ENCODE peak calls at places on chromosomes 4 and X, in nine cellular contexts. U is WERI-Rb-1, I is right lobe of liver, K is left ventricle myocardium inferior, G is upper lobe of right lung, W is fibroblast of villous mesenchyme, X is choroid plexus epithelial cell, S is GM23338, L is uterus. J is an unnamed sample.

GRCh38 chrX:46327229-46328081 is 217.8 kb downstream of the ZNF674 start:
- DNase-seq in U (no peak), K (peak), L (no peak), X (peak), G (peak), S (peak), W (no peak), I (peak), J (peak)

GRCh38 chrX:39726810-39727209 is 370.9 kb downstream of the BCOR start:
- DNase-seq in I (no peak), K (peak), G (no peak), W (peak), U (peak), X (no peak), S (no peak), L (peak), J (no peak)

GRCh38 chrX:16239211-16239610 is 71.9 kb downstream of the MAGEB17 start:
- DNase-seq in W (peak), S (no peak), G (no peak), L (no peak), X (peak), U (no peak), I (no peak), K (no peak), J (peak)

GRCh38 chr4:91746551-91746950 is 557.2 kb upstream of the GRID2 start:
- DNase-seq in W (no peak), X (no peak), G (no peak), L (no peak), K (no peak), S (peak), U (peak), I (no peak), J (no peak)

GRCh38 chr4:182175788-182176519 is 67.2 kb upstream of the TENM3 start:
- DNase-seq in L (no peak), I (no peak), G (no peak), W (no peak), S (no peak), K (no peak), U (no peak), X (no peak), J (no peak)

GRCh38 chr4:102537280-102537679 is 36.1 kb downstream of the NFKB1 start:
- DNase-seq in S (no peak), I (no peak), X (peak), U (no peak), K (no peak), G (no peak), W (peak), L (no peak), J (no peak)

GRCh38 chrX:68411729-68412128 is 21.6 kb downstream of the OPHN1 start:
- DNase-seq in X (no peak), U (no peak), W (no peak), I (no peak), G (no peak), K (no peak), S (no peak), L (no peak), J (no peak)

GRCh38 chrX:23902419-23902818 is 5.3 kb downstream of the APOO start:
- DNase-seq in X (peak), S (peak), U (no peak), W (peak), I (no peak), K (no peak), L (no peak), G (no peak), J (no peak)

GRCh38 chrX:20802036-20802435 is 535.3 kb upstream of the RPS6KA3 start:
- DNase-seq in I (no peak), X (no peak), G (no peak), W (no peak), S (no peak), L (no peak), U (no peak), K (no peak), J (no peak)

GRCh38 chr4:153541426-153542096 is 75.4 kb downstream of the TMEM131L start:
- DNase-seq in U (no peak), X (peak), K (no peak), G (no peak), L (no peak), I (no peak), W (peak), S (no peak), J (no peak)

GRCh38 chr4:52791936-52792335 is 40.7 kb upstream of the ERVMER34-1 start:
- DNase-seq in U (no peak), L (no peak), W (no peak), G (no peak), I (no peak), K (no peak), S (no peak), X (no peak), J (no peak)

GRCh38 chr4:14592950-14593349 is 409.3 kb upstream of the CPEB2 start:
- DNase-seq in L (no peak), U (no peak), I (no peak), W (no peak), X (no peak), S (no peak), K (no peak), G (no peak), J (no peak)

GRCh38 chrX:66200855-66201795 is 37.1 kb downstream of the HEPH start:
- DNase-seq in S (peak), I (no peak), K (no peak), L (no peak), W (peak), X (peak), U (no peak), G (no peak), J (no peak)

GRCh38 chr4:78058591-78059523 is 1.7 kb downstream of the FRAS1 start:
- DNase-seq in W (no peak), X (peak), S (peak), G (peak), I (peak), L (peak), K (peak), U (peak), J (no peak)

GRCh38 chr4:164977243-164978164 is at the start of gene TRIM61:
- DNase-seq in L (no peak), S (no peak), U (no peak), G (peak), I (peak), X (peak), K (peak), W (peak), J (no peak)

GRCh38 chr4:77151246-77151645 is 5.8 kb upstream of the CCNG2 start:
- DNase-seq in G (no peak), L (no peak), W (no peak), I (no peak), X (no peak), S (no peak), K (no peak), U (no peak), J (no peak)

GRCh38 chr4:74658114-74658513 is 136.2 kb downstream of the BTC start:
- DNase-seq in I (no peak), S (no peak), K (no peak), L (no peak), W (no peak), X (no peak), G (no peak), U (no peak), J (no peak)

GRCh38 chrX:119236599-119237525 is 777 bp downstream of the PGRMC1 start:
- DNase-seq in K (peak), S (no peak), W (peak), L (peak), U (peak), I (peak), G (peak), X (peak), J (no peak)

GRCh38 chr4:67871867-67872266 is 11.9 kb downstream of the TMPRSS11D start:
- DNase-seq in W (peak), I (no peak), K (no peak), G (no peak), L (no peak), S (peak), X (peak), U (no peak), J (no peak)

GRCh38 chr4:13920901-13921300 is 293.4 kb upstream of the BOD1L1 start:
- DNase-seq in X (peak), L (peak), S (peak), K (no peak), I (no peak), U (no peak), W (peak), G (no peak), J (peak)

GRCh38 chrX:7072856-7073255 is 74.7 kb upstream of the STS start:
- DNase-seq in X (no peak), K (no peak), G (no peak), L (no peak), W (no peak), S (no peak), I (no peak), U (no peak), J (no peak)

GRCh38 chr4:101102114-101102752 is 245.1 kb downstream of the PPP3CA start:
- DNase-seq in G (no peak), S (no peak), W (peak), K (peak), U (no peak), X (peak), L (peak), I (no peak), J (no peak)

GRCh38 chrX:153875391-153876111 is 10.4 kb downstream of the L1CAM start:
- DNase-seq in G (peak), I (peak), W (peak), S (peak), L (peak), X (peak), U (peak), K (peak), J (no peak)

GRCh38 chrX:117610806-117611205 is 505.8 kb downstream of the KLHL13 start:
- DNase-seq in I (no peak), W (no peak), S (no peak), G (no peak), X (no peak), K (no peak), U (no peak), L (no peak), J (no peak)

DNA sequence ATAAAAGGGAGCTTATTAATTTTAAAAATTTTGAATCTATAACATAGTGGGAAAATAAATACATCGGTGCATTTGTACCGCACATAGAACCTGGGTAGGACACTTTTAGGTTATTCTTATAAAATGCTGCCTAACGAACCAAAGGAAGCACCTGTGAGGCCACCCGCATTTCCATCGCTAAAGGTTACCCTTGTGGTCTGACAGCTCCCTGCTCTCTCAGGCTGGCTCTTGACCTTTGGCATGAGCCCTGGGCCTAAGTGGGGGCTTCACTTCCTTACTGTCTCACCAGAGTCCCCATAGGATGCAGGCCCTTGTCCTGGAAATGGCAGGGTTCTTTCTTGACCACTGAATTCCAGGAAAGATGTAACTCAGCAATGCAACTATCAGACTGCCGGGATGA is 46.0 kb downstream of the HADH start:
- DNase-seq in S (no peak), X (no peak), W (no peak), G (no peak), U (no peak), K (no peak), I (no peak), L (no peak), J (no peak)
- H3K4me3 ChIP-seq in S (no peak), X (no peak), W (no peak), G (no peak), U (no peak), K (no peak), I (no peak), L (no peak), J (no peak)

GRCh38 chrX:110420771-110421498 is 62.3 kb downstream of the RTL9 start:
- DNase-seq in W (no peak), K (no peak), S (no peak), X (peak), L (no peak), U (no peak), I (no peak), G (no peak), J (no peak)

GRCh38 chrX:110418857-110419249 is 60.2 kb downstream of the RTL9 start:
- DNase-seq in I (no peak), X (peak), U (peak), G (no peak), K (no peak), S (no peak), W (peak), L (no peak), J (no peak)

GRCh38 chrX:110425222-110425621 is 66.6 kb downstream of the RTL9 start:
- DNase-seq in S (peak), I (no peak), X (no peak), G (no peak), K (no peak), W (no peak), U (no peak), L (no peak), J (no peak)

GRCh38 chrX:110418220-110418856 is 59.7 kb downstream of the RTL9 start:
- DNase-seq in K (no peak), W (peak), X (peak), G (peak), I (no peak), L (peak), S (peak), U (peak), J (no peak)

DNA sequence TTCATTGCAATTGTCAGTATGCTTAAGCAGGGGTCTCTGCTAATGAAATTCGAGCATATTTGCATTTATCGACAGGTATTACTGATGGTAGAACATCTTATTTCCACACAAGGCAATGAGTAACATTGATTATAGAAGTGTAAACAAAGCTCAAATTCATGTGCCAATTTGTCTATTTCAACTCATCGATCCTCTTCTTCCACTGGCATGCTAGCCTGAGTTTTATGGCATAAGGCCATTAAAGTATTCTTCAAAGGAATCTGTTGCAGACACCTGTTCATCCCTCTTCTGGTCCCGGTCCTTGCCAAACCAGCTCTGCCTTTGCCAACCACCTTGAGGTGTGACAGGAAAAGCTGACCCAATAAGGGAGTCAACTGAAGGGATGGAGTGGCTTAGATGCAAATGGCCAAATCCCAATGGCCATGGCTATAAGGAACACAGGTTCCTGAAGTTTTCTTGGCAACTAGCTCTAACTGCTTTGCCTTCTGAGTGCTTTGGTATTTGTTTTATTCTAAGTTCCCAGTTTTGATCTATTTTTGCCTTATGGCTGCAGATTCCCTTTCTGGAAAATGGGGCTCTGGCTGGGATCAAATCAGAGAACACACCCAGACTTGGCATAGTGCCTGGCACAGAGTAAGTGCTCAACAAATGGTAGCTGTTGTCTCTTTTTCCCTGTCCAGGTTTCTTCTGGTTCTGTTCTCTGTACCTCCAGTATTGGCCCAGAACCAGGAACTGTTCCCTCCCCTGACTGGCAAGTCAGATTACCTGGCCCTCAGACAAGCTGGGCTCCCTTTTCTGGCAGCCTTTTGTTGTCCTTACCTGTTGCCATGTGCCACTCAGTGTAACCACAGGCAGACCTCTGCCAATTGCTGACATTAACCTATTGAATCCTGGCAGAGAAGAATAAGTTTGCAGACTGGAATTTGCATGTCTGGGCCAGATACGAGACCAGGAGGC is 63.1 kb downstream of the RTL9 start:
- DNase-seq in K (no peak), I (peak), S (no peak), W (no peak), U (no peak), L (no peak), X (no peak), G (no peak), J (no peak)
- TF ChIP-seq CTCF in K (no peak), I (no peak), S (no peak), W (no peak), U (no peak), L (no peak), X (no peak), G (no peak), J (no peak)

DNA sequence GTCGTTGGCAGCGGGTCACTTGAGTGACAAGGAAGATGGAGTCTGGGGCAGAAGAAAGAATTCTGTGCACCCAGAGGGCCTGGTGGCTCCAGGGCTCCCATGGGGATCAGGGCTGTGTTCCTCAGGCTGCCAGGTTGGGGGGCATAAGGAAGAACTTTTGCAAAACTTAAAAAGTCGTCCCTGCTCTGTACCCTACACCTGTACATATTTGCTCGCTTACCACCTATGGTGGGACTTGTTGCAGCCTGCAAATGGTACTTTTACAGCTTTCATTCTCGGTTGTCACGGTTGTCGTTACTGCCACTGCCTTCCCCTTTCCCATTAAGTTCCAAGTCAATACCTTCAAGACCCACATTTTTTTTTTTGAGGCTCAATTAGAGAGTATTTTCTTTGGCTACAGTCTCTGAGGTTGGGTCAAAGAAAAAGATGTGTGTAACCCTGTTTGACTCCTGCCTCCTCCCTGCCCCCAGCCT is 9.1 kb downstream of the ARX start:
- DNase-seq in G (no peak), S (no peak), K (no peak), W (no peak), I (no peak), L (no peak), U (no peak), X (no peak), J (no peak)
- H3K4me3 ChIP-seq in G (no peak), S (peak), K (no peak), W (no peak), I (no peak), L (no peak), U (no peak), X (no peak), J (no peak)

GRCh38 chrX:71514367-71515038 is 18.4 kb upstream of the OGT start:
- DNase-seq in I (no peak), U (peak), L (no peak), K (no peak), S (no peak), G (no peak), X (no peak), W (no peak), J (no peak)
- TF ChIP-seq CTCF in I (no peak), U (no peak), L (no peak), K (no peak), S (no peak), G (no peak), X (no peak), W (no peak), J (no peak)

GRCh38 chrX:31233941-31234496 is 162.2 kb upstream of the FTHL17 start:
- DNase-seq in I (no peak), K (no peak), S (peak), W (no peak), U (no peak), X (no peak), L (no peak), G (no peak), J (no peak)
- H3K4me3 ChIP-seq in I (no peak), K (no peak), S (no peak), W (no peak), U (no peak), X (no peak), L (no peak), G (no peak), J (no peak)

GRCh38 chr4:17762705-17763104 is 18.7 kb downstream of the FAM184B start:
- DNase-seq in W (peak), S (peak), K (no peak), U (no peak), L (no peak), I (no peak), G (no peak), X (peak), J (no peak)
- TF ChIP-seq CTCF in W (peak), S (peak), K (no peak), U (peak), L (no peak), I (no peak), G (peak), X (peak), J (peak)